ENCODE peak calls at places on chromosomes 13 and 19, in six cellular contexts. I, U, G, S, Z and Q are unnamed samples.

GRCh38 chr19:28454083-28454482 is 758.9 kb downstream of the UQCRFS1 start:
- DNase-seq in U (no peak), Z (no peak), G (peak), S (no peak), I (no peak), Q (no peak)

GRCh38 chr19:50712833-50713232 is 6.8 kb downstream of the SHANK1 start:
- DNase-seq in U (no peak), Z (no peak), S (peak), G (no peak), I (no peak), Q (no peak)

GRCh38 chr19:36686365-36687213 is 823 bp upstream of the ZNF567 start:
- DNase-seq in I (peak), G (peak), S (no peak), Z (no peak), U (no peak), Q (peak)

GRCh38 chr19:719081-719512 is 10.4 kb downstream of the PALM start:
- DNase-seq in Z (no peak), U (no peak), S (no peak), G (peak), I (no peak), Q (no peak)

GRCh38 chr13:96539791-96540190 is 449.9 kb downstream of the HS6ST3 start:
- DNase-seq in U (no peak), Z (no peak), I (no peak), G (no peak), S (no peak), Q (no peak)

GRCh38 chr19:33281296-33281926 is 20.9 kb downstream of the CEBPA start:
- DNase-seq in G (no peak), Z (no peak), I (no peak), S (no peak), U (no peak), Q (no peak)

GRCh38 chr13:75326173-75327131 is 155.5 kb downstream of the TBC1D4 start:
- DNase-seq in U (no peak), Z (no peak), S (no peak), G (peak), I (no peak), Q (no peak)

GRCh38 chr13:92500192-92500591 is 726.4 kb upstream of the GPC6 start:
- DNase-seq in S (no peak), G (no peak), Z (no peak), U (no peak), I (peak), Q (no peak)

GRCh38 chr19:41328157-41328817 is 18.3 kb downstream of the CCDC97 start:
- DNase-seq in S (no peak), Z (no peak), G (no peak), I (no peak), U (peak), Q (no peak)

GRCh38 chr19:30596813-30597399 is 224.7 kb downstream of the ZNF536 start:
- DNase-seq in G (no peak), S (no peak), Z (no peak), U (no peak), I (peak), Q (no peak)

GRCh38 chr13:34762312-34762711 is 179.8 kb upstream of the NBEA start:
- DNase-seq in Z (no peak), I (no peak), G (peak), S (no peak), U (no peak), Q (no peak)

GRCh38 chr13:91574756-91575155 is 176.3 kb downstream of the GPC5 start:
- DNase-seq in Z (no peak), I (no peak), G (peak), S (no peak), U (no peak), Q (no peak)

GRCh38 chr13:99439850-99440604 is 61.2 kb upstream of the TM9SF2 start:
- DNase-seq in U (no peak), G (no peak), Z (no peak), I (no peak), S (no peak), Q (peak)

DNA sequence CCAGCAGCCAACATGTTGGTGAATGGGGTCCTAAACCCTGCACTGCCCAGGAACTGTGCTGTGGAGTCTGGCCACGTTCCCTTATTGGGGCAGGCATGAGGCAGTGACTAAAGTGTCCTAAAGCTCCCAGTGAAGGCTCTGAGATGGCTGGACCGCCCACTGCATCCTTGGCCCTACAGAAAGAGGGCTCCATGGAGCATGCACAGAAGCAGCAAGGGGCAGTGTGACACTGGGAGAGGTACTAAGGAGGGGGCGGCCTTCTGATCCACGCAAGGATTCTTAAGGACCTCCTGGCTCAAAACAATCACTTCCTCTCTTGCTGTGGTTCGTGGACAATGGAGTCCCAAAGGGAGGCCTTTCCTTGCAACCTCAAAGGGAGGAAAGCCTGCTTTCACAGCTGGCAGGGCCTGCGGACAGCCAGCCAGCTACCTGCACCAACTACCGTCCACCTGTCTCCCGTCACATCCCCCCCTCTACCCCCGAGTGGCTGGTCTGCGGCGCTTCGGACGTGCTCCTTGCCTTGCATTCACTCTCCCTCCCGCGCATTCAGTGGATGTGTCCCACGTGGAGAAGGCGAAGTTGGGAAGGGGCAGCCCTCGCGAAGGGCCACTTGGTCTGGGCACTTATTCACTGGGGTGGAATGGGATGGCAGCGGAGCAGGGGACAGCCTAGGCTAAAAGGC is 63.9 kb upstream of the STARD13 start:
- DNase-seq in S (no peak), I (peak), Z (no peak), G (peak), U (no peak), Q (peak)
- H3K4me3 ChIP-seq in S (no peak), I (peak), Z (peak), G (peak), U (no peak), Q (peak)

GRCh38 chr19:3066482-3067049 is 4.3 kb upstream of the TLE5 start:
- DNase-seq in G (no peak), Z (no peak), U (no peak), S (no peak), I (no peak), Q (no peak)

GRCh38 chr19:3068071-3068470 is 5.8 kb upstream of the TLE5 start:
- DNase-seq in S (no peak), Z (no peak), G (no peak), I (no peak), U (no peak), Q (no peak)

GRCh38 chr19:3067549-3067948 is 5.3 kb upstream of the TLE5 start:
- DNase-seq in G (no peak), S (no peak), Z (no peak), I (no peak), U (no peak), Q (no peak)

GRCh38 chr19:3064011-3064330 is 1.7 kb upstream of the TLE5 start:
- DNase-seq in U (no peak), S (no peak), Z (no peak), I (no peak), G (no peak), Q (no peak)

DNA sequence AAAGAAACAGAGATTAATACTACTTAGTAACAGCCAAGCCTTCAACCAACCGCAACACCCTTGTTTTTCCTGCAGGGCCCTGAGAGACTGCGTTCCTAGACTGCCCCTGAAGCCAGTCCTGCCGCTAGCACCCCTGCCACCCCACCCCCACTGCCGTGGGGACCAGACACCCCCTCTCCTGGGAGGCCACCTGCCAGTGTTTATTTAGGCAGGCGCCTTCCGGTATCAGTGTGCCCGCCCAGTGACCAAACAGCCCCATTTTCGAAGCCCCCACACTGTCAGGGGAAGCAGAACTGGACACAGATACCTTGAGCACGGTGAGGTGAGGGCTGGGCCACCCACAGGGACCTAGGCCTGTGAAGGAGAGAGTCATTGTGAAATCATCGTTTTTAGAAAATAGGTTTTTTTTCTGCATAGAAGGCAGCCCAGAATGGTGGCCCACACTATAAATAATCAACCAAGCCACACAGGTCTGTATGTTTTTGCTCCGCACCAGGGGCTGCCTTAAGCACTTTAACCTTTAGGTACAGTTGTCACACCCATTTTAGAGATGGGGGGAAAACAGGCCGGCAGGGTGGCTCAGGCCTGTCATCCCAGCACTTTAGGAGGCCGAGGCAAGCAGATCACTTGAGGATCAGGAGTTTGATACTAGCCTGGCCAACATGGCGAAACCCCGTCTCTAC is 3.5 kb upstream of the TLE5 start:
- DNase-seq in S (peak), U (peak), G (no peak), Z (no peak), I (no peak), Q (no peak)
- TF ChIP-seq EZH2phosphoT487 in S (no peak), U (no peak), G (no peak), Z (no peak), I (no peak), Q (no peak)

GRCh38 chr13:106367361-106367781 is 168.1 kb downstream of the EFNB2 start:
- DNase-seq in G (no peak), Z (no peak), U (no peak), S (no peak), I (peak), Q (no peak)
- H3K4me3 ChIP-seq in G (no peak), Z (no peak), U (no peak), S (no peak), I (no peak), Q (no peak)

GRCh38 chr13:57632276-57633140 is 964 bp downstream of the PCDH17 start:
- DNase-seq in I (peak), G (no peak), Z (no peak), S (no peak), U (no peak), Q (no peak)
- TF ChIP-seq EZH2phosphoT487 in I (peak), G (no peak), Z (no peak), S (no peak), U (no peak), Q (no peak)

DNA sequence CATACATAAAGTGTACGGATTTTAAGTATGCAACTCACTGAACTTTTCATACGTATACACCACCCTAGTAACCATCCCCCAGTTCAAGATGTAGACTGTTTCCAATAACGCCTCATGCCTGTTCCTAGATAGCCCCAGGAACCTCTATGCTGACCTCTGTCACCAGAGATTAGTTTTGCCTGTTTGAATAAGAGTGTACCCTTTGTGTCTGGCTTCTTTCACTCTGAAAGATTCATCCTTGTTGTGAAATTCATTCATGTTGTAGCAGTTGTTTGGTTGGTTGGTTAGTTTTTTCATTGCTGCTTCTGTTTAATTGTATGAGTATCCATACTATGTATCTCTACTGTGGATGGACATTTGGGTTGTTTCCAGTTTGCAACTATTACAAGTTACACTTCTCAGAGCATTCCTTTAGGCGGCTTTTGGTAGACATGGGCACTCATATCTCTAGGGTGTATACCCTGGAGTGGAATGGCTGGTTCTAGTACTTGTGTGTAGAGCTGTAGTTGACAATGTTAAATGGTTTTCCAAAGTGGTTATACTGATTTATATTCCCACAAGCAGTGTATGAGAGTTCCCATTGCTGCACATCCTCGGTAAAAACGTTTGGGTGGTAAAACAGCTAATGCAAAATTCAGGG is 1.6 kb downstream of the RNASEH2B start:
- DNase-seq in S (peak), U (peak), Z (no peak), G (peak), I (peak), Q (peak)
- H3K4me3 ChIP-seq in S (peak), U (peak), Z (peak), G (peak), I (peak), Q (peak)

GRCh38 chr13:19864018-19864338 is 529 bp upstream of the ZMYM5 start:
- DNase-seq in G (peak), Z (no peak), S (peak), U (peak), I (no peak), Q (no peak)

GRCh38 chr13:19864339-19865309 is 1.2 kb upstream of the ZMYM5 start:
- DNase-seq in U (peak), I (peak), G (peak), Z (no peak), S (peak), Q (peak)

GRCh38 chr13:19862511-19863313 is 737 bp downstream of the ZMYM5 start:
- DNase-seq in I (peak), G (peak), Z (no peak), U (peak), S (peak), Q (peak)

GRCh38 chr13:19861762-19862161 is 1.7 kb downstream of the ZMYM5 start:
- DNase-seq in I (no peak), Z (no peak), G (peak), U (no peak), S (no peak), Q (peak)

GRCh38 chr13:19863323-19864017 is at the start of gene ZMYM5:
- DNase-seq in I (peak), Z (peak), U (peak), S (peak), G (peak), Q (peak)
- TF ChIP-seq EZH2phosphoT487 in I (no peak), Z (no peak), U (no peak), S (no peak), G (no peak), Q (no peak)

GRCh38 chr13:58547419-58547818 is 915.9 kb downstream of the PCDH17 start:
- DNase-seq in U (no peak), S (no peak), G (no peak), Z (no peak), I (no peak), Q (no peak)
- H3K4me3 ChIP-seq in U (no peak), S (no peak), G (no peak), Z (no peak), I (no peak), Q (no peak)

DNA sequence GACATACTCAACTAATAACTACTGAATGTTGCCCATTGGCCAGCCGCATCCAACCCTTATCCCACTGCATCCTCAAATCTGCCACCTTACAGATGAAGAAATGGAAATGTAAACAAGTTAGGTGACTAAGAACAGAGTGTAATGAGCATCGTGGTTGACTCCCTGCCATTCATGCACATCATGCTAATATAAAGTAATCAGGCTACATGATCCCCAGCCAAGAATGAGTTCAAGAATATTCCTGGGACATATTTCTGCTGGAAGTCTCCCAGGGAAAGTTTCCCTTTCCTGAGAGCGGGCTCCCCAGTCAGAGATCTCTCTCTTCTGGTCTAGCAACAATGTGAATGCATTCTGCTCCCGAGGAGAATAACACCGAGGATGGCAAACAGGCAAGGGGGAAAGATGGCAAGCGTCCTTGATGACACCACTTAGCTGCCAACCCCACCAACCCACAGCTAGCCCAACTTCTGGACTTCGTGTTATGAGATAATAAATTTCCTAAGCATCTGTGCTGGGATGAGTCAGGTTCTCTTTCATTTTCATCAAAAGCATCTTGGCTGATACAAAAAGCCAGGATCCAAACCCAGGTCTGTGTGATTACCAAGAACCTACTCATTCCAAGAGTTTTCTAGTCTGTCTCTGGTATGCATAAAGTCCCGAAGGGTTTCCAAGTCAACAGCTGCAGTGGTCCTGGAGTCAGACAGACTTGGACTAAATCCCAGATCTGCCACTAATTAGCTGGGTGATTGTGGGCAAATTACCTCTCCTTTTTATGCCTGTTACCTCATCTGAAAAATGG is 55.7 kb upstream of the SERP2 start:
- DNase-seq in G (peak), U (no peak), I (no peak), S (no peak), Z (no peak), Q (peak)
- TF ChIP-seq EZH2phosphoT487 in G (no peak), U (no peak), I (no peak), S (no peak), Z (no peak), Q (no peak)

DNA sequence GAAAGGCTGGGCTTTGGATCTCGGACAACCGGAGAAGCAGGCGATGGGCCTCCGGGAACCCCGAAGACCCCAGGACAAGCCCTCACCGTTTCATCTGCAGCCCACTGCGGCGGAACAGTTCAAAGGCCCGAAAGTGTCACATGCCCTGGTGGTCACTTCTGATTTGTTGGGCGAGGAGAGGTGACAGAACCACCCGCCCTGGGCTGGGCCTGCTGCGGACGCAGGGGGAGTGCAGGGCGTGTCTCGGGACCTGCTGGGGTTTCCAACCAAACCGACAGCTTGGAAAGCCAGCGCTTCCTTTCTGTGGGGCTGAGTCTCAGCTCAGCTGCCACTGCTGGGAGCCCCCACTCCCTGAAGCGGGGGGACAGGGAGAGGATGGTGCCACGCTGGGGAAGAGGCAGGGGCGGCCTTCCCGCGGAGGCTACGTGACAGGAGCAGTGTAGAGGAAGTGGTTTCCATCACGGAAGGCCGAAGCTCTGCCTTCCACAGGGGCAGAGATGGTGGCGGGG is 22.8 kb upstream of the ZBTB7A start:
- DNase-seq in I (no peak), G (no peak), U (no peak), Z (no peak), S (no peak), Q (no peak)
- H3K4me3 ChIP-seq in I (no peak), G (no peak), U (no peak), Z (no peak), S (no peak), Q (no peak)